ENCODE peak calls at places on chromosomes 3 and 15, in four cellular contexts. A is fibroblast of pulmonary artery, P is hepatocyte, G is B cell. Z is an unnamed sample.

GRCh38 chr3:151998744-151999143 is 125.3 kb downstream of the SUCNR1 start:
- DNase-seq in A (no peak), P (no peak), G (no peak), Z (no peak)

GRCh38 chr15:39920510-39921273 is 626 bp upstream of the GPR176 start:
- DNase-seq in A (peak; percentile 83), P (peak; percentile 91), G (peak; percentile 94), Z (peak; percentile 95)

GRCh38 chr3:52146811-52147210 is 7.4 kb downstream of the POC1A start:
- DNase-seq in A (no peak), P (no peak), G (no peak), Z (peak; percentile 55)

GRCh38 chr3:188154758-188155574 is 1.0 kb downstream of the LPP start:
- DNase-seq in A (peak; percentile 30), P (no peak), G (no peak), Z (no peak)

GRCh38 chr3:96071107-96071506 is 743.3 kb upstream of the EPHA6 start:
- DNase-seq in A (no peak), P (no peak), G (no peak), Z (no peak)

GRCh38 chr3:41673643-41674042 is 288.3 kb downstream of the ULK4 start:
- DNase-seq in A (peak; percentile 18), P (no peak), G (no peak), Z (no peak)

GRCh38 chr3:31634485-31634884 is 101.8 kb downstream of the STT3B start:
- DNase-seq in A (peak; percentile 4), P (no peak), G (no peak), Z (no peak)

GRCh38 chr3:66934041-66934440 is 64.1 kb upstream of the KBTBD8 start:
- DNase-seq in A (no peak), P (no peak), G (no peak), Z (no peak)

GRCh38 chr15:85758655-85758978 is 36.1 kb downstream of the KLHL25 start:
- DNase-seq in A (no peak), P (no peak), G (no peak), Z (peak; percentile 39)

GRCh38 chr3:38738630-38739395 is 77.2 kb downstream of the SCN10A start:
- DNase-seq in A (peak; percentile 60), P (peak; percentile 62), G (no peak), Z (no peak)

GRCh38 chr3:123406598-123406997 is 42.3 kb downstream of the ADCY5 start:
- DNase-seq in A (no peak), P (no peak), G (no peak), Z (peak; percentile 70)

GRCh38 chr15:82021021-82021420 is 24.8 kb downstream of the MEX3B start:
- DNase-seq in A (no peak), P (no peak), G (no peak), Z (no peak)

GRCh38 chr3:94292151-94292550 is 229.3 kb downstream of the NSUN3 start:
- DNase-seq in A (no peak), P (no peak), G (no peak), Z (no peak)

GRCh38 chr15:48680841-48681240 is 35.3 kb upstream of the FBN1 start:
- DNase-seq in A (peak; percentile 88), P (no peak), G (no peak), Z (no peak)

GRCh38 chr3:94520364-94520763 is 457.5 kb downstream of the NSUN3 start:
- DNase-seq in A (no peak), P (no peak), G (no peak), Z (no peak)

GRCh38 chr15:64583983-64584382 is 123.6 kb downstream of the ZNF609 start:
- DNase-seq in A (no peak), P (no peak), G (no peak), Z (no peak)

GRCh38 chr3:130926504-130926903 is 32.6 kb downstream of the ATP2C1 start:
- DNase-seq in A (no peak), P (no peak), G (no peak), Z (no peak)

GRCh38 chr3:359672-360071 is 163.1 kb downstream of the CHL1 start:
- DNase-seq in A (no peak), P (no peak), G (peak; percentile 30), Z (no peak)

GRCh38 chr15:57541805-57542504 is 49.7 kb upstream of the MYZAP start:
- DNase-seq in A (peak; percentile 86), P (peak; percentile 84), G (peak; percentile 30), Z (no peak)

GRCh38 chr3:43181202-43181910 is 75.5 kb upstream of the POMGNT2 start:
- DNase-seq in A (no peak), P (no peak), G (no peak), Z (no peak)

GRCh38 chr3:177385831-177386301 is 188.6 kb upstream of the TBL1XR1 start:
- DNase-seq in A (peak; percentile 33), P (no peak), G (no peak), Z (no peak)

GRCh38 chr3:192917258-192917507 is 473 bp downstream of the MB21D2 start:
- DNase-seq in A (no peak), P (no peak), G (no peak), Z (no peak)

GRCh38 chr3:47713655-47714054 is 68.0 kb downstream of the SMARCC1 start:
- DNase-seq in A (no peak), P (no peak), G (no peak), Z (no peak)

GRCh38 chr3:46542344-46542743 is 23.8 kb downstream of the LRRC2 start:
- DNase-seq in A (no peak), P (no peak), G (no peak), Z (no peak)

GRCh38 chr15:60612400-60613048 is 133.6 kb upstream of the ICE2 start:
- DNase-seq in A (no peak), P (no peak), G (no peak), Z (no peak)

GRCh38 chr15:40160689-40161688 is at the start of gene BUB1B:
- DNase-seq in A (peak; percentile 93), P (peak; percentile 94), G (peak; percentile 87), Z (peak; percentile 96)

GRCh38 chr3:185824467-185825378 is at the start of gene IGF2BP2:
- DNase-seq in A (peak; percentile 87), P (peak; percentile 95), G (peak; percentile 77), Z (peak; percentile 90)
- TF ChIP-seq CTCF in A (no peak), P (peak; percentile 3), G (no peak), Z (no peak)

GRCh38 chr3:169815590-169816150 is 3.0 kb upstream of the LRRC34 start:
- DNase-seq in A (no peak), P (no peak), G (no peak), Z (no peak)

GRCh38 chr3:169812124-169812843 is 386 bp upstream of the LRRIQ4 start:
- DNase-seq in A (peak; percentile 69), P (peak; percentile 82), G (peak; percentile 64), Z (peak; percentile 95)

GRCh38 chr3:169811606-169812123 is 1.0 kb upstream of the LRRIQ4 start:
- DNase-seq in A (peak; percentile 73), P (peak; percentile 30), G (peak; percentile 33), Z (no peak)

GRCh38 chr3:169812844-169813677 is at the start of the genes LRRC34 and LRRIQ4:
- DNase-seq in A (peak; percentile 72), P (peak; percentile 81), G (peak; percentile 59), Z (peak; percentile 93)

GRCh38 chr3:169813757-169814517 is 1.2 kb upstream of the LRRC34 start:
- DNase-seq in A (peak; percentile 10), P (peak; percentile 25), G (peak; percentile 66), Z (peak; percentile 93)
- TF ChIP-seq CTCF in A (peak; percentile 22), P (peak; percentile 28), G (peak; percentile 80), Z (peak; percentile 83)

DNA sequence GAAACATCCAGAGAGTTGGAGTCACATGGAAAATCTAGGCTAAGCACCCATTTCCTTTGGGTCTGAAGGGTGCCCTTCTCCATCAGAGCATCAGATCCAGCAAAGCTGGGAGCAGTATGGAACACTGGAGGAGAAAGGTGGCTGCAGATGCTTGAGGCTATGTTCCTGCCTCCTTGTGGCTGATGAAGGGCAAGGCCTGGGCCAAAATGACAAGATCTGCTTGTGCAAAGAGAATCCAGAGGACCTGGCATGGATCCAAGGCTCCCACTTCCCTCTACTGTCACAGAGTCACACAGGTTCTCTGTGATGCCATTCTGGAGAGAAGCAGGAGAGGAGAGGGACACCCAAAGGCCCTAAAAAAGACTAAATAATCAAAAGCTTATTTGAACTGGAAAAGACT is 9.2 kb upstream of the ATP8B4 start:
- DNase-seq in A (no peak), P (peak; percentile 19), G (no peak), Z (peak; percentile 76)
- TF ChIP-seq CTCF in A (no peak), P (no peak), G (no peak), Z (no peak)

DNA sequence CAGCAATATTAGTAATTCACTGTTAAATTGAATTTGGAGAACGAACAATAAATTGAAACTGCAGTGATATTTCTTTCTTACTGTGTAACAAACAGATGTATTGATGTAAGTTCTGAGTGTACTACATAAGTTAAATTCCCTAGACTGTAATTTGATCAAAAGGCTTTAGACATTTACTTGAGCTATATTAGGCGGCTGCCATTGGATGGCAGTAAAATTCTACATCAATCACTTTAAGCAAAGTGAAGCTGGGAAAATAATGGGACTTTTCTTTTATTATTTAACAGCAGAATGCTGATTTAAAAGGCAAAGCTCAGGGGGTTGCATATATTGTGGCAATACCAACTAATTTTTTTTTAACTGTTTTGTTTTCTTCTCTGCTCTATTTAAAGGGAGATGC is 212.6 kb upstream of the PLSCR5 start:
- DNase-seq in A (peak; percentile 45), P (no peak), G (no peak), Z (no peak)
- TF ChIP-seq CTCF in A (peak; percentile 21), P (peak; percentile 52), G (no peak), Z (no peak)

GRCh38 chr3:189945935-189946709 is 174.6 kb downstream of the P3H2 start:
- DNase-seq in A (no peak), P (no peak), G (no peak), Z (no peak)

GRCh38 chr3:189947068-189947467 is 173.6 kb downstream of the P3H2 start:
- DNase-seq in A (no peak), P (no peak), G (no peak), Z (no peak)

GRCh38 chr3:189948724-189949045 is 172.0 kb downstream of the P3H2 start:
- DNase-seq in A (no peak), P (no peak), G (no peak), Z (no peak)

GRCh38 chr3:189949580-189949979 is 171.1 kb downstream of the P3H2 start:
- DNase-seq in A (no peak), P (no peak), G (no peak), Z (no peak)

DNA sequence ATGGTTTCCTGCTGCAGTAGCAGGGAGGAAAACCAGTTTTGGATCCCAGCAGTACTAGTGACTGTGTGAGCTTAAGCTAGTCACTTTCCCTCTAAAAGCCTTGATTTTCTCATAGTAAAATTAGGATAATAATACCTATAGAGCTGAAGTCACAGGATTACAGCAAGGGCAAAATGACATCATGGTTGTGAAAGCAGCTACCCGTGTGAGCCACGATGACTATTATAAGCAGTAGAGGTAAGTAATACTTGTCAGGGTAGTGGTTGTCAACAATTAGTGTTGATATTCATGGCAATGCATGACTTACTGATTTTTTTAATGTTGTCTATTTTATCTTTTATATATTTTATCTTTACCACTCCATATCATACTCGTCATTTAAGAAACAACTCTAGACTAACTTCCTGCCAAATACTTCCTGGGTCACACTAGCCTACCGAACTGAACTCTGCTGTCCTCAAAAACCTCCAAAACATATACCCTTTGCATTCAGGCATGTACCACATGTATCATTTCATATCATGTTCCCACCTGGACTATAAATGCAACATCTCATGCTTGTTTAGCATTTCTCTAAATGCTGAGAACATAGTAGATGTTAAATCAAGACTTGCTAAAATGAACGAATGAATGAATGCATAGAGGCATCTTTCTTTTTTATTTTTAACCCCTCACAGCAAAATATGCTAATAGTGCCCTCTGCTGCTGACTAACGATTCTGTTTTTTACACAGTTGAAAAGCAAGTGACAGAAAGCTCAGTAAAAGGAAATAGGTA is 172.6 kb downstream of the P3H2 start:
- DNase-seq in A (peak; percentile 54), P (peak; percentile 34), G (no peak), Z (no peak)
- TF ChIP-seq CTCF in A (peak; percentile 69), P (peak; percentile 77), G (no peak), Z (peak; percentile 26)

Z was measured in spleen.